ENCODE peak calls at places on chromosome X, in four cellular contexts. B is neural crest cell, Q is endothelial cell of umbilical vein, V is breast epithelium. K is an unnamed sample.

GRCh38 chrX:20971250-20971649 is 403.0 kb upstream of the CNKSR2 start:
- DNase-seq in B (no peak), Q (no peak), V (no peak), K (no peak)

GRCh38 chrX:150842198-150842553 is 56.3 kb downstream of the CD99L2 start:
- DNase-seq in Q (no peak), V (no peak), B (no peak), K (no peak)

GRCh38 chrX:7314425-7314824 is 166.5 kb upstream of the PUDP start:
- DNase-seq in V (no peak), Q (no peak), B (no peak), K (no peak)

GRCh38 chrX:55731826-55732225 is 14.3 kb downstream of the RRAGB start:
- DNase-seq in V (no peak), Q (no peak), B (no peak), K (no peak)

GRCh38 chrX:63746278-63746677 is 38.7 kb downstream of the ARHGEF9 start:
- DNase-seq in V (no peak), B (no peak), Q (no peak), K (no peak)

GRCh38 chrX:13043138-13043537 is 1.3 kb downstream of the FAM9C start:
- DNase-seq in V (no peak), Q (no peak), B (no peak), K (no peak)

GRCh38 chrX:112961981-112962380 is 121.3 kb upstream of the AMOT start:
- DNase-seq in B (no peak), V (no peak), Q (no peak), K (no peak)

GRCh38 chrX:150616863-150617198 is 48.4 kb downstream of the MTM1 start:
- DNase-seq in V (no peak), B (no peak), Q (no peak), K (no peak)

GRCh38 chrX:18725316-18725943 is 18.0 kb downstream of the PPEF1 start:
- DNase-seq in Q (no peak), V (no peak), B (no peak), K (no peak)

GRCh38 chrX:72685810-72686465 is 28.2 kb downstream of the PHKA1 start:
- DNase-seq in Q (no peak), B (no peak), V (no peak), K (no peak)

GRCh38 chrX:28719620-28720019 is 132.4 kb downstream of the IL1RAPL1 start:
- DNase-seq in Q (no peak), V (no peak), B (no peak), K (no peak)

GRCh38 chrX:113802837-113803236 is 781.0 kb upstream of the HTR2C start:
- DNase-seq in V (no peak), B (no peak), Q (no peak), K (no peak)

GRCh38 chrX:154013614-154014360 is 5.9 kb downstream of the IRAK1 start:
- DNase-seq in V (no peak), Q (peak; percentile 34), B (peak; percentile 47), K (peak; percentile 60)

DNA sequence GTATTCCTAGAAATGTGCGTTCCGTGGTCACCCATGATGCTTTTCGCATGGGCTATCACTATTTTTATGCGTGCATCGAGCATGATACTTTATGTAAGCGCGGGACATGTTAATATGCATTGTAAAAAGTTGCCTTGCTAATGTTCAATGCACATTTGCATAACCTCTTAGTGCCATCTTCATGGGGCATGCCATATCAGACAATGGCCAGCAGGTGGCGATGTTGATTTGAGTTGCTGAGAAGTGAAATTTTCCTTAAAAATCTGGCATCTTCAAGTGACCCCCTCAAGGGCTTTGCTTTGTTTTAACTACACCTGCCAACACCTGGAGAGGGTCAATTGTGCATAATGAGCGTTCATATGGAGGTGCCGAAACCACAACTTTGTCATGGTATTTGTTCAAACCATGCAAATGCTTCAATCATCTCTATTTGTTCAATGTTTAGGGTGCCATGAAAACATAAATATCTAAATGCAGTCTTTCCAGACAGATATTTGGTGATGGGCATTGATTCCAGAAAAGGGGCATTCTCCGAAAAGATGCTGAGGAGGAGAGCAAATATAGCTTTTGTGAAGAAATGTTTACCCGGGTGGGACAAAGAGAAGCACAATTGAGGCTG is 833.9 kb upstream of the PRKX start:
- DNase-seq in Q (peak; percentile 10), V (no peak), B (peak; percentile 70), K (peak; percentile 69)
- TF ChIP-seq CTCF in Q (peak; percentile 49), V (peak; percentile 67), B (peak; percentile 98), K (peak; percentile 98)

GRCh38 chrX:152843852-152844251 is 13.0 kb downstream of the NSDHL start:
- DNase-seq in V (no peak), Q (no peak), B (no peak), K (no peak)
- TF ChIP-seq CTCF in V (no peak), Q (no peak), B (no peak), K (no peak)

GRCh38 chrX:115679460-115679859 is 118.5 kb downstream of the PLS3 start:
- DNase-seq in B (no peak), Q (peak; percentile 38), V (no peak), K (no peak)
- TF ChIP-seq CTCF in B (peak; percentile 69), Q (peak; percentile 24), V (no peak), K (peak; percentile 27)

GRCh38 chrX:104668550-104668949 is 102.6 kb downstream of the IL1RAPL2 start:
- DNase-seq in Q (no peak), B (no peak), V (no peak), K (no peak)
- TF ChIP-seq CTCF in Q (no peak), B (peak; percentile 55), V (no peak), K (peak; percentile 13)

GRCh38 chrX:6021316-6022091 is 207.2 kb downstream of the NLGN4X start:
- DNase-seq in Q (no peak), V (no peak), B (peak; percentile 69), K (peak; percentile 67)
- TF ChIP-seq CTCF in Q (peak; percentile 13), V (peak; percentile 41), B (peak; percentile 84), K (peak; percentile 82)

GRCh38 chrX:131881194-131881593 is 141.9 kb upstream of the STK26 start:
- DNase-seq in B (no peak), Q (no peak), V (no peak), K (no peak)
- TF ChIP-seq CTCF in B (no peak), Q (no peak), V (no peak), K (no peak)

GRCh38 chrX:37504991-37505390 is 66.5 kb upstream of the LANCL3 start:
- DNase-seq in V (no peak), Q (no peak), B (no peak), K (no peak)

GRCh38 chrX:37509349-37509748 is 62.1 kb upstream of the LANCL3 start:
- DNase-seq in V (no peak), B (no peak), Q (peak; percentile 1), K (no peak)
- TF ChIP-seq CTCF in V (no peak), B (peak; percentile 55), Q (no peak), K (peak; percentile 44)